ENCODE peak calls at places on chromosomes 4 and X, in nine cellular contexts. D is NCI-H510A treated with DMSO at 0.1 percent for 48 hours; X is NCI-H1105; H is glomerular endothelial cell; O is NCI-H774; Y is CD4-positive, CD25-positive, alpha-beta regulatory T cell; R is right lobe of liver; S is stimulated activated CD4-positive, alpha-beta T cell treated with anti-CD3 and anti-CD28 coated beads, TNF-alpha, amount 100 ng/mL, for 48 hours; U is astrocyte of the cerebellum. Q is an unnamed sample.

GRCh38 chr4:144615182-144615581 is 30.8 kb upstream of the HHIP start:
- DNase-seq in D (no peak), X (no peak), H (no peak), O (no peak), Y (no peak), R (no peak), S (no peak), U (no peak), Q (no peak)

GRCh38 chr4:147735413-147736301 is 3.8 kb downstream of the ARHGAP10 start:
- DNase-seq in D (no peak), X (no peak), H (no peak), O (no peak), Y (peak; percentile 30), R (no peak), S (no peak), U (no peak), Q (no peak)

GRCh38 chr4:86558258-86558657 is 35.9 kb upstream of the PTPN13 start:
- DNase-seq in D (no peak), X (no peak), H (no peak), O (no peak), Y (no peak), R (no peak), S (no peak), U (no peak), Q (no peak)

GRCh38 chr4:3766791-3767561 is 791 bp downstream of the ADRA2C start:
- DNase-seq in D (peak; percentile 22), X (no peak), H (no peak), O (no peak), Y (peak; percentile 8), R (no peak), S (no peak), U (no peak), Q (no peak)

GRCh38 chrX:24672701-24673190 is 21.0 kb upstream of the POLA1 start:
- DNase-seq in D (no peak), X (no peak), H (no peak), O (no peak), Y (no peak), R (no peak), S (no peak), U (no peak), Q (no peak)

GRCh38 chr4:8580321-8581093 is at the start of gene GPR78:
- DNase-seq in D (no peak), X (peak; percentile 30), H (peak; percentile 3), O (no peak), Y (peak; percentile 27), R (peak; percentile 41), S (peak; percentile 19), U (no peak), Q (peak; percentile 48)

GRCh38 chr4:89586864-89587263 is 250.1 kb downstream of the SNCA start:
- DNase-seq in D (peak; percentile 4), X (no peak), H (no peak), O (no peak), Y (peak; percentile 58), R (no peak), S (no peak), U (no peak), Q (no peak)

GRCh38 chr4:10278071-10278470 is 161.5 kb upstream of the WDR1 start:
- DNase-seq in D (no peak), X (no peak), H (no peak), O (no peak), Y (no peak), R (no peak), S (no peak), U (no peak), Q (no peak)

GRCh38 chrX:10176121-10177003 is 19.6 kb downstream of the CLCN4 start:
- DNase-seq in D (no peak), X (no peak), H (no peak), O (peak; percentile 2), Y (no peak), R (no peak), S (no peak), U (no peak), Q (no peak)

GRCh38 chr4:23956601-23957364 is 66.9 kb upstream of the PPARGC1A start:
- DNase-seq in D (no peak), X (no peak), H (no peak), O (no peak), Y (no peak), R (no peak), S (no peak), U (no peak), Q (no peak)

GRCh38 chr4:41257257-41257900 is 651 bp downstream of the UCHL1 start:
- DNase-seq in D (peak; percentile 15), X (peak; percentile 88), H (no peak), O (peak; percentile 80), Y (peak; percentile 2), R (peak; percentile 31), S (no peak), U (no peak), Q (no peak)

Q was measured in iPS DF 19.7.